ENCODE peak calls at places on chromosome 3, in four cellular contexts. One of them, this sample, is unnamed.

GRCh38 chr3:171736556-171736955 is 73.7 kb downstream of the PLD1 start:
- DNase-seq in omental fat pad: no peak
- DNase-seq in T-helper 9 cell: no peak
- DNase-seq in activated T-cell treated with anti-CD3 and anti-CD28 coated beads, Interleukin-2, amount 50 U/mL, for 72 hours: no peak
- DNase-seq in this sample: no peak

GRCh38 chr3:127006781-127007436 is 24.0 kb downstream of the PLXNA1 start:
- DNase-seq in omental fat pad: no peak
- DNase-seq in T-helper 9 cell: no peak
- DNase-seq in activated T-cell treated with anti-CD3 and anti-CD28 coated beads, Interleukin-2, amount 50 U/mL, for 72 hours: no peak
- DNase-seq in this sample: no peak

GRCh38 chr3:113660901-113661300 is 35.5 kb downstream of the USF3 start:
- DNase-seq in omental fat pad: no peak
- DNase-seq in T-helper 9 cell: no peak
- DNase-seq in activated T-cell treated with anti-CD3 and anti-CD28 coated beads, Interleukin-2, amount 50 U/mL, for 72 hours: no peak
- DNase-seq in this sample: no peak

GRCh38 chr3:23075478-23075877 is 127.6 kb upstream of the UBE2E2 start:
- DNase-seq in omental fat pad: no peak
- DNase-seq in T-helper 9 cell: no peak
- DNase-seq in activated T-cell treated with anti-CD3 and anti-CD28 coated beads, Interleukin-2, amount 50 U/mL, for 72 hours: no peak
- DNase-seq in this sample: no peak

GRCh38 chr3:38112378-38112761 is 24.6 kb downstream of the ACAA1 start:
- DNase-seq in omental fat pad: peak
- DNase-seq in T-helper 9 cell: no peak
- DNase-seq in activated T-cell treated with anti-CD3 and anti-CD28 coated beads, Interleukin-2, amount 50 U/mL, for 72 hours: no peak
- DNase-seq in this sample: no peak

GRCh38 chr3:183217548-183218321 is 35.3 kb upstream of the B3GNT5 start:
- DNase-seq in omental fat pad: no peak
- DNase-seq in T-helper 9 cell: no peak
- DNase-seq in activated T-cell treated with anti-CD3 and anti-CD28 coated beads, Interleukin-2, amount 50 U/mL, for 72 hours: no peak
- DNase-seq in this sample: no peak

GRCh38 chr3:15634671-15635661 is 33.4 kb downstream of the BTD start:
- DNase-seq in omental fat pad: no peak
- DNase-seq in T-helper 9 cell: no peak
- DNase-seq in activated T-cell treated with anti-CD3 and anti-CD28 coated beads, Interleukin-2, amount 50 U/mL, for 72 hours: no peak
- DNase-seq in this sample: no peak

GRCh38 chr3:177263615-177264365 is 66.5 kb upstream of the TBL1XR1 start:
- DNase-seq in omental fat pad: no peak
- DNase-seq in T-helper 9 cell: no peak
- DNase-seq in activated T-cell treated with anti-CD3 and anti-CD28 coated beads, Interleukin-2, amount 50 U/mL, for 72 hours: no peak
- DNase-seq in this sample: no peak

GRCh38 chr3:187085933-187086332 is 53.4 kb downstream of the RPL39L start:
- DNase-seq in omental fat pad: no peak
- DNase-seq in T-helper 9 cell: no peak
- DNase-seq in activated T-cell treated with anti-CD3 and anti-CD28 coated beads, Interleukin-2, amount 50 U/mL, for 72 hours: no peak
- DNase-seq in this sample: no peak

GRCh38 chr3:159548675-159549335 is 439.8 kb upstream of the IL12A start:
- DNase-seq in omental fat pad: no peak
- DNase-seq in T-helper 9 cell: no peak
- DNase-seq in activated T-cell treated with anti-CD3 and anti-CD28 coated beads, Interleukin-2, amount 50 U/mL, for 72 hours: no peak
- DNase-seq in this sample: no peak

GRCh38 chr3:9715764-9716437 is 12.3 kb downstream of the CPNE9 start:
- DNase-seq in omental fat pad: peak
- DNase-seq in T-helper 9 cell: no peak
- DNase-seq in activated T-cell treated with anti-CD3 and anti-CD28 coated beads, Interleukin-2, amount 50 U/mL, for 72 hours: peak
- DNase-seq in this sample: no peak

GRCh38 chr3:59451800-59452741 is 402.2 kb upstream of the CFAP20DC start:
- DNase-seq in omental fat pad: no peak
- DNase-seq in T-helper 9 cell: no peak
- DNase-seq in activated T-cell treated with anti-CD3 and anti-CD28 coated beads, Interleukin-2, amount 50 U/mL, for 72 hours: peak
- DNase-seq in this sample: peak

GRCh38 chr3:61768284-61769012 is 207.1 kb downstream of the PTPRG start:
- DNase-seq in omental fat pad: no peak
- DNase-seq in T-helper 9 cell: no peak
- DNase-seq in activated T-cell treated with anti-CD3 and anti-CD28 coated beads, Interleukin-2, amount 50 U/mL, for 72 hours: no peak
- DNase-seq in this sample: no peak

GRCh38 chr3:62873672-62874397 is 1.4 kb downstream of the CADPS start:
- DNase-seq in omental fat pad: no peak
- DNase-seq in T-helper 9 cell: no peak
- DNase-seq in activated T-cell treated with anti-CD3 and anti-CD28 coated beads, Interleukin-2, amount 50 U/mL, for 72 hours: no peak
- DNase-seq in this sample: no peak

GRCh38 chr3:27171113-27171512 is 198.1 kb downstream of the NEK10 start:
- DNase-seq in omental fat pad: no peak
- DNase-seq in T-helper 9 cell: no peak
- DNase-seq in activated T-cell treated with anti-CD3 and anti-CD28 coated beads, Interleukin-2, amount 50 U/mL, for 72 hours: no peak
- DNase-seq in this sample: no peak